ENCODE peak calls at places on chromosome 18, in five cellular contexts. X, L, U, I and Z are unnamed samples.

GRCh38 chr18:3434685-3435084 is 15.3 kb upstream of the TGIF1 start:
- DNase-seq in X (no peak), L (no peak), U (no peak), I (no peak), Z (no peak)

GRCh38 chr18:47993409-47993808 is 63.0 kb upstream of the SMAD2 start:
- DNase-seq in X (no peak), L (no peak), U (no peak), I (no peak), Z (no peak)

GRCh38 chr18:12283256-12283655 is 24.8 kb upstream of the TUBB6 start:
- DNase-seq in X (no peak), L (no peak), U (no peak), I (no peak), Z (peak; percentile 46)

GRCh38 chr18:31679806-31680793 is 4.3 kb downstream of the B4GALT6 start:
- DNase-seq in X (no peak), L (no peak), U (no peak), I (no peak), Z (no peak)

GRCh38 chr18:67300498-67300897 is 216.0 kb downstream of the DSEL start:
- DNase-seq in X (peak; percentile 11), L (no peak), U (no peak), I (peak; percentile 40), Z (no peak)

GRCh38 chr18:51857989-51858388 is 482.0 kb upstream of the DCC start:
- DNase-seq in X (no peak), L (no peak), U (no peak), I (no peak), Z (no peak)

GRCh38 chr18:39463986-39464385 is 1898.4 kb upstream of the CELF4 start:
- DNase-seq in X (no peak), L (no peak), U (no peak), I (no peak), Z (no peak)

GRCh38 chr18:33577688-33578370 is at the start of gene ASXL3:
- DNase-seq in X (no peak), L (peak; percentile 52), U (no peak), I (peak; percentile 74), Z (peak; percentile 20)

GRCh38 chr18:3029215-3029972 is 16.4 kb upstream of the LPIN2 start:
- DNase-seq in X (no peak), L (no peak), U (no peak), I (no peak), Z (no peak)

GRCh38 chr18:326846-327245 is 59.0 kb upstream of the THOC1 start:
- DNase-seq in X (no peak), L (no peak), U (no peak), I (no peak), Z (no peak)

GRCh38 chr18:70577023-70577420 is 288.2 kb downstream of the SOCS6 start:
- DNase-seq in X (no peak), L (no peak), U (no peak), I (no peak), Z (peak; percentile 33)

GRCh38 chr18:58251416-58251815 is 207.4 kb downstream of the NEDD4L start:
- DNase-seq in X (no peak), L (no peak), U (no peak), I (no peak), Z (no peak)